ENCODE peak calls at places on chromosomes 16 and 17, in eight cellular contexts. E is Karpas-422; C is tibial nerve; T is body of pancreas; I is thoracic aorta; J is CD8-positive, alpha-beta T cell; K is pancreas; G is H1. R is an unnamed sample.

GRCh38 chr16:62190426-62190825 is 154.2 kb upstream of the CDH8 start:
- DNase-seq in T (no peak), I (no peak), C (no peak), G (no peak), K (no peak), E (peak; percentile 63), J (no peak), R (no peak)

GRCh38 chr17:60526726-60527125 is 684 bp upstream of the APPBP2 start:
- DNase-seq in C (no peak), I (no peak), G (no peak), E (no peak), K (no peak), J (no peak), T (no peak), R (no peak)

GRCh38 chr16:88651276-88651988 is 579 bp upstream of the CYBA start:
- DNase-seq in K (peak; percentile 59), E (peak; percentile 95), G (no peak), T (peak; percentile 62), C (no peak), J (peak; percentile 78), I (no peak), R (peak; percentile 70)

GRCh38 chr17:57705921-57706695 is 39.0 kb downstream of the CCDC182 start:
- DNase-seq in I (no peak), J (no peak), E (no peak), G (no peak), C (no peak), K (no peak), T (no peak), R (no peak)

GRCh38 chr16:58501242-58502131 is 1.5 kb downstream of the NDRG4 start:
- DNase-seq in E (peak; percentile 85), T (peak; percentile 86), J (no peak), G (no peak), I (no peak), C (no peak), K (peak; percentile 78), R (peak; percentile 46)

GRCh38 chr17:69961488-69962145 is 113.4 kb upstream of the KCNJ16 start:
- DNase-seq in J (no peak), I (no peak), K (no peak), G (no peak), T (peak; percentile 11), E (no peak), C (peak; percentile 12), R (no peak)

GRCh38 chr16:50428116-50428515 is 59.3 kb upstream of the BRD7 start:
- DNase-seq in G (no peak), T (no peak), K (no peak), I (no peak), E (no peak), J (no peak), C (no peak), R (no peak)

GRCh38 chr17:39755550-39756375 is 18.0 kb downstream of the GRB7 start:
- DNase-seq in E (peak; percentile 95), J (peak; percentile 64), G (no peak), K (no peak), I (no peak), T (no peak), C (no peak), R (peak; percentile 50)

GRCh38 chr17:61179316-61179715 is 220.3 kb upstream of the TBX2 start:
- DNase-seq in I (no peak), C (no peak), T (no peak), E (no peak), J (no peak), K (no peak), G (no peak), R (no peak)

GRCh38 chr17:6488008-6488539 is 43.8 kb downstream of the PIMREG start:
- DNase-seq in T (no peak), J (no peak), G (no peak), E (no peak), K (no peak), I (no peak), C (no peak), R (no peak)

GRCh38 chr17:19343671-19344151 is 18.8 kb downstream of the B9D1 start:
- DNase-seq in C (no peak), T (peak; percentile 11), E (no peak), I (no peak), G (no peak), J (no peak), K (no peak), R (no peak)

GRCh38 chr17:248337-249235 is 67.1 kb upstream of the DOC2B start:
- DNase-seq in K (peak; percentile 10), I (no peak), E (no peak), C (peak; percentile 7), J (no peak), T (peak; percentile 10), G (no peak), R (no peak)

GRCh38 chr16:89005201-89006035 is 28.4 kb upstream of the CBFA2T3 start:
- DNase-seq in K (no peak), E (no peak), T (no peak), J (no peak), G (no peak), C (no peak), I (no peak), R (no peak)

GRCh38 chr17:45284176-45285140 is 22.6 kb upstream of the SPATA32 start:
- DNase-seq in J (peak; percentile 58), C (no peak), E (peak; percentile 64), I (no peak), G (no peak), K (peak; percentile 29), T (peak; percentile 46), R (peak; percentile 13)

GRCh38 chr16:719815-720506 is 985 bp upstream of the ANTKMT start:
- DNase-seq in I (no peak), E (no peak), G (no peak), J (peak; percentile 64), K (no peak), T (no peak), C (no peak), R (no peak)

GRCh38 chr16:23282508-23282907 is 19.6 kb upstream of the SCNN1B start:
- DNase-seq in I (no peak), C (no peak), J (no peak), T (no peak), E (peak; percentile 42), K (no peak), G (no peak), R (no peak)

GRCh38 chr16:23274968-23275367 is 27.1 kb upstream of the SCNN1B start:
- DNase-seq in C (no peak), I (no peak), K (no peak), T (no peak), E (peak; percentile 58), J (no peak), G (no peak), R (no peak)

GRCh38 chr16:23280483-23280967 is 21.6 kb upstream of the SCNN1B start:
- DNase-seq in C (no peak), I (no peak), G (no peak), E (no peak), K (no peak), J (no peak), T (no peak), R (no peak)

GRCh38 chr16:23276821-23277220 is 25.3 kb upstream of the SCNN1B start:
- DNase-seq in T (no peak), G (no peak), J (no peak), K (no peak), C (no peak), E (no peak), I (no peak), R (no peak)

GRCh38 chr16:23278031-23278430 is 24.1 kb upstream of the SCNN1B start:
- DNase-seq in T (no peak), I (no peak), C (no peak), G (no peak), K (no peak), E (no peak), J (no peak), R (no peak)
- H3K9me3 ChIP-seq in T (no peaks in the 10 kb centered on the region), I (no peaks in the 10 kb centered on the region), C (no peaks in the 10 kb centered on the region), G (peaks cover 2% of the 10 kb centered on the region), K (no peaks in the 10 kb centered on the region), E (no peaks in the 10 kb centered on the region), J (no peaks in the 10 kb centered on the region), R (no peaks in the 10 kb centered on the region)

GRCh38 chr17:16440814-16441629 is 25.7 kb downstream of the TRPV2 start:
- DNase-seq in E (peak; percentile 51), K (peak; percentile 9), G (no peak), T (no peak), J (no peak), C (no peak), I (no peak), R (no peak)
- H3K4me3 ChIP-seq in E (peak overlapping the region; percentile 98), K (no peak overlapping the region), G (no peak overlapping the region), T (no peak overlapping the region), J (no peak overlapping the region), C (no peak overlapping the region), I (no peak overlapping the region), R (no peak overlapping the region)

DNA sequence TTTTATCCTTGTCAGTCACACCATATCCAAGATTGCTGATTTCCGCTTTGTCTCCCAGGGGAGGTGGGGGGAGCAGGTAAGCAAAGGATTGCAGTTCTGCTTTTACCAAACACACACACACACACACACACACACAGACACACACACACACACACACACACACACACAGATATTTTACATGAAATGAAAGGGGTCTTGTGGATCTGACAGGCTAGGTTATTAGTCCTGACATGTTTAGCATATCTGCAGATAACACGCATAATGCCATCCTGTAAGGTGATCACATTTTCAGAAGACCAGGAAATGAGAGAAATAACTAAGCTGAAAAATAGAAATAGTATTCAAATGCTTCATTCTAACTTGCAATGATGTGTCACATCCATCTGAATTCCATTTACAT is 1113.3 kb downstream of the CDH8 start:
- DNase-seq in G (no peak), K (no peak), E (no peak), C (no peak), T (no peak), I (no peak), J (no peak), R (no peak)
- H3K9me3 ChIP-seq in G (no peaks in the 10 kb centered on the region), K (no peaks in the 10 kb centered on the region), E (peaks cover 36% of the 10 kb centered on the region), C (no peaks in the 10 kb centered on the region), T (no peaks in the 10 kb centered on the region), I (no peaks in the 10 kb centered on the region), J (no peaks in the 10 kb centered on the region), R (no peaks in the 10 kb centered on the region)

DNA sequence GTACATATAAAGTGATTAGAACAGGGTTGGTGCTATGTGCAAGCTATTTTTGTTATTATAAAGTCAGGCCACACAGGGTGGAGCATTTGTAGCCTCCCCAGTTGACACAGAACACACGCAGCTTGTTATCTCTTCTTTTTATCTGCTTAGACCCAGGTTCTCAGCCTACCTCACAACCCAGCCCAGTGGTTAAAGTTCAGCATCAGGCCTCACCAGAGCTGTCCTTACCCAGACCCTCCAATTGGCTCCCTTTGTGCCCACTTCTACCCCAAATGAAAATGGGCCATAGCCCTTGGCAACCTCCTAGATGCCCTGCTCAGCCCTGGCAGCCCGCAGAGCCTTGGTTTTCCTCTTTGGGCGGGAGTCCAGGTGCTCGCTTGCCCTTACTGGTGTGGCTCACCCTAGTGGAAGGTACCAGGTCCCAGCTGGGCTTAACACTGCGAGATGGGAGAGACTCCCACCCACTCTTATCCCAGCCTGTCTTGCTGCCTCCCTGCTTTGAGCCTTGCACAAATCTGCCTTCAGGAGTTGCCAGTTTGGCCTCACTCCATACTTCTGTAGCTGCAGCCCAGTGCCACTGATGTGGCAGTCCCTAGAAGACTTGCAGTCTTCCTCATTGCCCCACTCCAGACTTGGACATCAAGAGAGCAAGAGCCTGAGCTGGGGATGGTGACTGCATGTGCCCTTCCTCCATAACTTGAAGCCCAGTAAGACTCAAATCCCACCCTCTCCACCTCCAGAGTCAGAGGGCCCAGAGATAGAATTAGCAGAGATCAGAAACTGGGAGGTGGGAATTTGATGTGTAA is 1.2 kb upstream of the PIGS start:
- DNase-seq in G (no peak), C (no peak), K (no peak), J (no peak), I (no peak), E (no peak), T (no peak), R (no peak)
- H3K4me3 ChIP-seq in G (no peak overlapping the region), C (peak overlapping the region; percentile 61), K (no peak overlapping the region), J (peak overlapping the region; percentile 98), I (peak overlapping the region; percentile 88), E (peak overlapping the region; percentile 97), T (peak overlapping the region; percentile 75), R (peak overlapping the region; percentile 95)